ENCODE peak calls at places on chromosomes 1 and 21, in ten cellular contexts. One of them, this sample, is unnamed. For H3K4me1, the result is how much of the 10 kb centered on the place peaks cover.

GRCh38 chr1:199422206-199422605 is 605.3 kb upstream of the NR5A2 start:
- DNase-seq in right atrium auricular region: no peak
- DNase-seq in left lung: no peak
- DNase-seq in right lobe of liver: no peak
- DNase-seq in OCI-LY7: no peak
- DNase-seq in PC-3: peak
- DNase-seq in fibroblast of lung: peak
- DNase-seq in heart right ventricle: no peak
- DNase-seq in mammary epithelial cell: peak
- DNase-seq in psoas muscle: no peak
- DNase-seq in this sample: no peak

GRCh38 chr1:111084999-111085398 is 54.9 kb downstream of the DRAM2 start:
- DNase-seq in right atrium auricular region: no peak
- DNase-seq in left lung: no peak
- DNase-seq in right lobe of liver: no peak
- DNase-seq in OCI-LY7: no peak
- DNase-seq in PC-3: no peak
- DNase-seq in fibroblast of lung: no peak
- DNase-seq in heart right ventricle: no peak
- DNase-seq in mammary epithelial cell: no peak
- DNase-seq in psoas muscle: no peak
- DNase-seq in this sample: no peak

GRCh38 chr1:89771991-89772560 is 48.8 kb upstream of the LRRC8D start:
- DNase-seq in right atrium auricular region: no peak
- DNase-seq in left lung: no peak
- DNase-seq in right lobe of liver: no peak
- DNase-seq in OCI-LY7: no peak
- DNase-seq in PC-3: no peak
- DNase-seq in fibroblast of lung: no peak
- DNase-seq in heart right ventricle: no peak
- DNase-seq in mammary epithelial cell: no peak
- DNase-seq in psoas muscle: no peak
- DNase-seq in this sample: no peak

GRCh38 chr1:183293243-183293642 is 107.2 kb downstream of the LAMC2 start:
- DNase-seq in right atrium auricular region: no peak
- DNase-seq in left lung: no peak
- DNase-seq in right lobe of liver: no peak
- DNase-seq in OCI-LY7: no peak
- DNase-seq in PC-3: no peak
- DNase-seq in fibroblast of lung: no peak
- DNase-seq in heart right ventricle: no peak
- DNase-seq in mammary epithelial cell: no peak
- DNase-seq in psoas muscle: no peak
- DNase-seq in this sample: no peak

GRCh38 chr1:182520746-182521145 is 68.3 kb downstream of the RNASEL start:
- DNase-seq in right atrium auricular region: no peak
- DNase-seq in left lung: no peak
- DNase-seq in right lobe of liver: no peak
- DNase-seq in OCI-LY7: no peak
- DNase-seq in PC-3: no peak
- DNase-seq in fibroblast of lung: peak
- DNase-seq in heart right ventricle: no peak
- DNase-seq in mammary epithelial cell: peak
- DNase-seq in psoas muscle: no peak
- DNase-seq in this sample: no peak

GRCh38 chr1:67307251-67308060 is at the start of gene IL12RB2:
- DNase-seq in right atrium auricular region: no peak
- DNase-seq in left lung: no peak
- DNase-seq in right lobe of liver: no peak
- DNase-seq in OCI-LY7: no peak
- DNase-seq in PC-3: no peak
- DNase-seq in fibroblast of lung: no peak
- DNase-seq in heart right ventricle: no peak
- DNase-seq in mammary epithelial cell: no peak
- DNase-seq in psoas muscle: peak
- DNase-seq in this sample: no peak

GRCh38 chr1:61742620-61743431 is 546 bp downstream of the PATJ start:
- DNase-seq in right atrium auricular region: no peak
- DNase-seq in left lung: peak
- DNase-seq in right lobe of liver: peak
- DNase-seq in OCI-LY7: no peak
- DNase-seq in PC-3: peak
- DNase-seq in fibroblast of lung: peak
- DNase-seq in heart right ventricle: peak
- DNase-seq in mammary epithelial cell: peak
- DNase-seq in psoas muscle: peak
- DNase-seq in this sample: no peak

GRCh38 chr1:100458925-100459814 is 78.8 kb upstream of the GPR88 start:
- DNase-seq in right atrium auricular region: peak
- DNase-seq in left lung: peak
- DNase-seq in right lobe of liver: peak
- DNase-seq in OCI-LY7: peak
- DNase-seq in PC-3: peak
- DNase-seq in fibroblast of lung: peak
- DNase-seq in heart right ventricle: peak
- DNase-seq in mammary epithelial cell: peak
- DNase-seq in psoas muscle: peak
- DNase-seq in this sample: no peak

GRCh38 chr1:151313501-151313900 is 13.7 kb downstream of the PI4KB start:
- DNase-seq in right atrium auricular region: no peak
- DNase-seq in left lung: no peak
- DNase-seq in right lobe of liver: no peak
- DNase-seq in OCI-LY7: no peak
- DNase-seq in PC-3: no peak
- DNase-seq in fibroblast of lung: peak
- DNase-seq in heart right ventricle: no peak
- DNase-seq in mammary epithelial cell: no peak
- DNase-seq in psoas muscle: no peak
- DNase-seq in this sample: no peak

GRCh38 chr1:151315565-151316235 is 11.5 kb downstream of the PI4KB start:
- DNase-seq in right atrium auricular region: no peak
- DNase-seq in left lung: no peak
- DNase-seq in right lobe of liver: no peak
- DNase-seq in OCI-LY7: no peak
- DNase-seq in PC-3: no peak
- DNase-seq in fibroblast of lung: no peak
- DNase-seq in heart right ventricle: no peak
- DNase-seq in mammary epithelial cell: no peak
- DNase-seq in psoas muscle: no peak
- DNase-seq in this sample: no peak

GRCh38 chr1:151311589-151312331 is 15.5 kb downstream of the PI4KB start:
- DNase-seq in right atrium auricular region: peak
- DNase-seq in left lung: peak
- DNase-seq in right lobe of liver: peak
- DNase-seq in OCI-LY7: no peak
- DNase-seq in PC-3: peak
- DNase-seq in fibroblast of lung: peak
- DNase-seq in heart right ventricle: peak
- DNase-seq in mammary epithelial cell: peak
- DNase-seq in psoas muscle: peak
- DNase-seq in this sample: peak

GRCh38 chr1:151312439-151313225 is 14.6 kb downstream of the PI4KB start:
- DNase-seq in right atrium auricular region: no peak
- DNase-seq in left lung: no peak
- DNase-seq in right lobe of liver: no peak
- DNase-seq in OCI-LY7: no peak
- DNase-seq in PC-3: peak
- DNase-seq in fibroblast of lung: no peak
- DNase-seq in heart right ventricle: no peak
- DNase-seq in mammary epithelial cell: no peak
- DNase-seq in psoas muscle: no peak
- DNase-seq in this sample: no peak

DNA sequence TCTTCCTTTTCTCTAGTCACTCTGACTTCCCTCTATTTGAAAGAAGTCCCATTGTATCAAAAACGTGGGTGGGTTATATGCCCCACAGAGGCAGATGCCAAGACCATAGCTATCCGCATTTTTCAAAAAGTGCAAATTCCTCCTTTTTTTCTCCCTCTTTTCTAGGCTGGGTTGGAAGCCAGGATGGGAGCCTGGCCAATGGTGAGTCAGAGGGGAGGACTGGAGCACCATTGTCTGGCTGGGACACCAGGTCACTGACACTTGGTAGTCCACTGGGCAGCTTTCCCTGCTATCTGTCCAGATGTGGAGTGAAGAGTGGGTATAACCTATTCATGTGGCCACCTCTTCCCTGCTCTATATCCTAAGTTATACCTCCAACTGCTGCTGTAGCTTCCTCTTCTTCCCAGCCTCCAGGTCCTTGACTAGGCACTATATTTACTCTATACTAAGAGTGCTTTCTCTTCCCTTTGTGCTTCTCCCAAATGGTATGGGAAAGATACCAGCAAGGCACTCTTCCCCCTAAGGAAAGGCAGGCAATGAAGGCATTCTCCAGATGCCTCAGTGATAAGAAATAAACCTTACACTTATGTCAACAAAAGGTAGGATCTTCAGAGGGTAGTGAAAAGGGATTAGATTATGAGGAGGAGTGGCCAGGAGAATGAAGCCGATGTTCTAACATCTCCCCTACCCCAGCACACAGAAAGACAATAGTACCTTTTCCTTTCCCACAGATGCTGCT is 12.9 kb downstream of the PI4KB start:
- DNase-seq in right atrium auricular region: peak
- DNase-seq in left lung: peak
- DNase-seq in right lobe of liver: peak
- DNase-seq in OCI-LY7: no peak
- DNase-seq in PC-3: peak
- DNase-seq in fibroblast of lung: peak
- DNase-seq in heart right ventricle: peak
- DNase-seq in mammary epithelial cell: peak
- DNase-seq in psoas muscle: peak
- DNase-seq in this sample: peak
- H3K4me1 ChIP-seq in right atrium auricular region: half or more
- H3K4me1 ChIP-seq in left lung: under half
- H3K4me1 ChIP-seq in right lobe of liver: under half
- H3K4me1 ChIP-seq in OCI-LY7: under half
- H3K4me1 ChIP-seq in PC-3: half or more
- H3K4me1 ChIP-seq in fibroblast of lung: under half
- H3K4me1 ChIP-seq in heart right ventricle: half or more
- H3K4me1 ChIP-seq in mammary epithelial cell: under half
- H3K4me1 ChIP-seq in psoas muscle: half or more
- H3K4me1 ChIP-seq in this sample: under half

GRCh38 chr1:16143005-16143565 is 12.8 kb downstream of the EPHA2 start:
- DNase-seq in right atrium auricular region: no peak
- DNase-seq in left lung: no peak
- DNase-seq in right lobe of liver: no peak
- DNase-seq in OCI-LY7: no peak
- DNase-seq in PC-3: no peak
- DNase-seq in fibroblast of lung: no peak
- DNase-seq in heart right ventricle: no peak
- DNase-seq in mammary epithelial cell: no peak
- DNase-seq in psoas muscle: no peak
- DNase-seq in this sample: no peak

GRCh38 chr1:16143566-16144324 is 12.1 kb downstream of the EPHA2 start:
- DNase-seq in right atrium auricular region: no peak
- DNase-seq in left lung: peak
- DNase-seq in right lobe of liver: peak
- DNase-seq in OCI-LY7: no peak
- DNase-seq in PC-3: peak
- DNase-seq in fibroblast of lung: no peak
- DNase-seq in heart right ventricle: peak
- DNase-seq in mammary epithelial cell: peak
- DNase-seq in psoas muscle: no peak
- DNase-seq in this sample: no peak

GRCh38 chr1:16140068-16140596 is 15.7 kb downstream of the EPHA2 start:
- DNase-seq in right atrium auricular region: no peak
- DNase-seq in left lung: no peak
- DNase-seq in right lobe of liver: no peak
- DNase-seq in OCI-LY7: no peak
- DNase-seq in PC-3: no peak
- DNase-seq in fibroblast of lung: no peak
- DNase-seq in heart right ventricle: no peak
- DNase-seq in mammary epithelial cell: no peak
- DNase-seq in psoas muscle: no peak
- DNase-seq in this sample: no peak

GRCh38 chr1:16142383-16142995 is 13.4 kb downstream of the EPHA2 start:
- DNase-seq in right atrium auricular region: no peak
- DNase-seq in left lung: no peak
- DNase-seq in right lobe of liver: no peak
- DNase-seq in OCI-LY7: no peak
- DNase-seq in PC-3: no peak
- DNase-seq in fibroblast of lung: no peak
- DNase-seq in heart right ventricle: no peak
- DNase-seq in mammary epithelial cell: no peak
- DNase-seq in psoas muscle: no peak
- DNase-seq in this sample: no peak

DNA sequence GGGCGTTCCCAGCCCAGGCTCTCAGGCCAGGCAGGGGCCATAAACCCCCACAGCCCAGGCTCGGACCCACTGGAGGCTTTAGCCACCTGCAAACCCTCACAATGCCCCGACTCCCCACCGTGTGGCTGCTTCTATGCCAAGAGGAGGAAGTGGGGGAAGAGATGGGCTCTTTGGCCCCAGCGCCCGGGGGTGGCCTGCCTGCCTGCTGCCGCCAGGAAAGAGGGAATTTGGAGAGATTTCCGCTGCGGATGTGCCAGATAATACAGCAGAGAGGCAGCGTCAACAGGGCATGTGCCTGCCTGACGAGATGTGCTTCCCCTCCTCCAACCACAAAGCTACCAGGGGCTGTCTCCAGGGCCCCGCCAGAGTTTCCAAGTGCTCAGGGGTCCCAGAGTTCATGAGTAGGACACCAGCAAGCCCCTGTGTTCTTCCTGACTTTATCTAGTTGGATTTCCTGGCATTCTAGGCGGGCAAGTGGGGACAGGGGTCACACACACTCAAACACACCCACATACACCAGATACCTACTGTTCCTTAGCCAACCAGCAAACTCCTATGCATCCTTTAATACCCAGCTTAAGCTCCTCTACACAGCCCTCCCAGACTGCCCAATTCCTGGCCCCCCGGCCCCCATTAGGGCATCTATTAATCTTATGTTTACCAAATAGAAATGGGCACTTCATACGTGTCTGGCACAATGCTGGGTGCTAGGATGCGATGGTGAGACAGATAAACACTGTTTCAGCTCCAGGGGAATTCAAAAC is 14.1 kb downstream of the EPHA2 start:
- DNase-seq in right atrium auricular region: no peak
- DNase-seq in left lung: no peak
- DNase-seq in right lobe of liver: no peak
- DNase-seq in OCI-LY7: no peak
- DNase-seq in PC-3: no peak
- DNase-seq in fibroblast of lung: no peak
- DNase-seq in heart right ventricle: peak
- DNase-seq in mammary epithelial cell: no peak
- DNase-seq in psoas muscle: no peak
- DNase-seq in this sample: no peak
- H3K4me1 ChIP-seq in right atrium auricular region: half or more
- H3K4me1 ChIP-seq in left lung: half or more
- H3K4me1 ChIP-seq in right lobe of liver: under half
- H3K4me1 ChIP-seq in OCI-LY7: under half
- H3K4me1 ChIP-seq in PC-3: half or more
- H3K4me1 ChIP-seq in fibroblast of lung: under half
- H3K4me1 ChIP-seq in heart right ventricle: half or more
- H3K4me1 ChIP-seq in mammary epithelial cell: half or more
- H3K4me1 ChIP-seq in psoas muscle: under half
- H3K4me1 ChIP-seq in this sample: half or more

GRCh38 chr21:45228656-45229240 is 58.9 kb downstream of the POFUT2 start:
- DNase-seq in right atrium auricular region: no peak
- DNase-seq in left lung: no peak
- DNase-seq in right lobe of liver: no peak
- DNase-seq in OCI-LY7: no peak
- DNase-seq in PC-3: no peak
- DNase-seq in fibroblast of lung: no peak
- DNase-seq in heart right ventricle: no peak
- DNase-seq in mammary epithelial cell: no peak
- DNase-seq in psoas muscle: no peak
- DNase-seq in this sample: no peak
- H3K4me1 ChIP-seq in right atrium auricular region: under half
- H3K4me1 ChIP-seq in left lung: under half
- H3K4me1 ChIP-seq in right lobe of liver: under half
- H3K4me1 ChIP-seq in OCI-LY7: under half
- H3K4me1 ChIP-seq in PC-3: under half
- H3K4me1 ChIP-seq in fibroblast of lung: under half
- H3K4me1 ChIP-seq in heart right ventricle: under half
- H3K4me1 ChIP-seq in mammary epithelial cell: under half
- H3K4me1 ChIP-seq in psoas muscle: under half
- H3K4me1 ChIP-seq in this sample: under half

DNA sequence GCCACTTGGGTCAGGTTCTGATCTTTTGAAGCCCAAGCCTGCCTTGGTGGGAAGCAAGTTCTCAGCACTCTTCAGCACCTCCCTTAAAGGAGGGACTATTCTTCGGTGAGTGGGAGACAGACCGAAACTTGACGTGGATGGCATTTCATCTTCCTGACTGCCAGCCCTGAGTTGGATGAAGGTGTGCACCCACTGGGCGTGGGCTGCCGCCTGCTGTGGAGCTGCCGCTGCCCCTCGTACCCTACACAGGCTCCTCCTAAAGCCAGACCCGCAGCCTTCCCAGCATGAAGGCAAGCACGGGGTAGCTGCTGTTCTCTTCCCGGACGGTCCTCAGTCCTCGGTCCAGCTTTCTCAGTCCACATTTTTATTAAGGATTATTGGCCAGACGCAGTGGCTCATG is 84.2 kb downstream of the SLC66A1 start:
- DNase-seq in right atrium auricular region: no peak
- DNase-seq in left lung: no peak
- DNase-seq in right lobe of liver: no peak
- DNase-seq in OCI-LY7: no peak
- DNase-seq in PC-3: no peak
- DNase-seq in fibroblast of lung: no peak
- DNase-seq in heart right ventricle: no peak
- DNase-seq in mammary epithelial cell: no peak
- DNase-seq in psoas muscle: no peak
- DNase-seq in this sample: no peak
- H3K4me1 ChIP-seq in right atrium auricular region: under half
- H3K4me1 ChIP-seq in left lung: under half
- H3K4me1 ChIP-seq in right lobe of liver: under half
- H3K4me1 ChIP-seq in OCI-LY7: under half
- H3K4me1 ChIP-seq in PC-3: under half
- H3K4me1 ChIP-seq in fibroblast of lung: under half
- H3K4me1 ChIP-seq in heart right ventricle: half or more
- H3K4me1 ChIP-seq in mammary epithelial cell: under half
- H3K4me1 ChIP-seq in psoas muscle: under half
- H3K4me1 ChIP-seq in this sample: half or more